ENCODE peak calls at places on chromosomes 3 and 15, in five cellular contexts. H, X, R, C and K are unnamed samples.

GRCh38 chr15:74541494-74542191 is 623 bp downstream of the ARID3B start:
- DNase-seq in R (peak), C (peak), H (peak), X (peak), K (peak)

GRCh38 chr15:25701716-25702465 is 161.2 kb downstream of the ATP10A start:
- DNase-seq in C (no peak), R (no peak), X (peak), H (no peak), K (no peak)

GRCh38 chr3:58692484-58692883 is 25.9 kb upstream of the FAM3D start:
- DNase-seq in X (no peak), H (no peak), C (no peak), R (no peak), K (no peak)

GRCh38 chr3:46162975-46163550 is 45.0 kb downstream of the CCR1 start:
- DNase-seq in C (no peak), R (no peak), H (no peak), X (no peak), K (peak)

GRCh38 chr3:58082047-58082446 is 73.8 kb downstream of the FLNB start:
- DNase-seq in C (peak), H (no peak), R (peak), X (no peak), K (peak)

GRCh38 chr3:44509985-44510360 is 32.5 kb upstream of the ZNF445 start:
- DNase-seq in C (peak), X (no peak), R (no peak), H (peak), K (peak)

GRCh38 chr3:195154793-195155535 is 116.0 kb downstream of the XXYLT1 start:
- DNase-seq in R (peak), H (peak), X (peak), C (peak), K (peak)

GRCh38 chr3:108251844-108252243 is 29.6 kb upstream of the IFT57 start:
- DNase-seq in X (no peak), R (no peak), C (no peak), H (no peak), K (no peak)

GRCh38 chr3:153210660-153211059 is 48.6 kb downstream of the RAP2B start:
- DNase-seq in C (no peak), H (no peak), R (no peak), X (no peak), K (no peak)

GRCh38 chr3:16028604-16029003 is 145.9 kb upstream of the GALNT15 start:
- DNase-seq in C (peak), R (no peak), H (no peak), X (no peak), K (peak)

GRCh38 chr3:75192065-75192658 is 472.0 kb upstream of the FRG2C start:
- DNase-seq in X (no peak), H (peak), R (peak), C (peak), K (peak)

GRCh38 chr15:63089260-63090043 is 32.2 kb upstream of the LACTB start:
- DNase-seq in R (peak), H (peak), X (no peak), C (peak), K (peak)

GRCh38 chr3:125042725-125043406 is 12.9 kb downstream of the HEG1 start:
- DNase-seq in H (no peak), C (peak), X (no peak), R (peak), K (peak)

GRCh38 chr3:122874116-122874515 is 79.2 kb downstream of the SLC49A4 start:
- DNase-seq in X (no peak), C (no peak), H (no peak), R (no peak), K (no peak)

GRCh38 chr3:178275311-178275710 is 260.9 kb upstream of the KCNMB2 start:
- DNase-seq in C (no peak), X (no peak), H (no peak), R (no peak), K (no peak)

GRCh38 chr3:50274371-50275104 is 4.3 kb upstream of the LSMEM2 start:
- DNase-seq in H (peak), X (peak), C (peak), R (no peak), K (peak)

GRCh38 chr15:45431502-45431901 is 53.2 kb upstream of the GATM start:
- DNase-seq in R (no peak), C (no peak), X (no peak), H (no peak), K (no peak)